ENCODE peak calls at places on chromosomes 7 and 10, in six cellular contexts. J is HepG2, I is stomach, G is HCT116, Y is upper lobe of left lung, D is K562. O is an unnamed sample.

GRCh38 chr7:30521532-30521931 is 16.9 kb upstream of the GGCT start:
- DNase-seq in J (no peak), I (no peak), G (no peak), Y (peak), D (peak), O (no peak)

GRCh38 chr7:141697211-141697871 is 4.6 kb downstream of the DENND11 start:
- DNase-seq in J (no peak), I (no peak), G (no peak), Y (no peak), D (no peak), O (no peak)

GRCh38 chr7:4240813-4241612 is 441.1 kb upstream of the FOXK1 start:
- DNase-seq in J (no peak), I (no peak), G (no peak), Y (no peak), D (no peak), O (no peak)

GRCh38 chr10:31340343-31340742 is 21.3 kb downstream of the ZEB1 start:
- DNase-seq in J (peak), I (no peak), G (no peak), Y (no peak), D (no peak), O (no peak)

GRCh38 chr7:147535619-147536200 is 1054.9 kb upstream of the C7orf33 start:
- DNase-seq in J (no peak), I (no peak), G (no peak), Y (no peak), D (no peak), O (no peak)

GRCh38 chr10:71406878-71407277 is 10.2 kb downstream of the CDH23 start:
- DNase-seq in J (no peak), I (no peak), G (no peak), Y (peak), D (no peak), O (no peak)

GRCh38 chr7:127207806-127208205 is 44.9 kb downstream of the GRM8 start:
- DNase-seq in J (no peak), I (no peak), G (no peak), Y (no peak), D (no peak), O (no peak)

GRCh38 chr10:129334326-129334725 is 132.7 kb upstream of the MGMT start:
- DNase-seq in J (no peak), I (no peak), G (no peak), Y (no peak), D (no peak), O (no peak)

GRCh38 chr7:137916980-137917645 is 70.3 kb upstream of the DGKI start:
- DNase-seq in J (no peak), I (no peak), G (no peak), Y (no peak), D (no peak), O (no peak)

GRCh38 chr10:43420369-43421200 is 11.6 kb upstream of the HNRNPF start:
- DNase-seq in J (peak), I (peak), G (no peak), Y (peak), D (peak), O (peak)
- TF ChIP-seq POLR2A in J (peak), I (peak), G (peak), Y (peak), D (peak), O (peak)

DNA sequence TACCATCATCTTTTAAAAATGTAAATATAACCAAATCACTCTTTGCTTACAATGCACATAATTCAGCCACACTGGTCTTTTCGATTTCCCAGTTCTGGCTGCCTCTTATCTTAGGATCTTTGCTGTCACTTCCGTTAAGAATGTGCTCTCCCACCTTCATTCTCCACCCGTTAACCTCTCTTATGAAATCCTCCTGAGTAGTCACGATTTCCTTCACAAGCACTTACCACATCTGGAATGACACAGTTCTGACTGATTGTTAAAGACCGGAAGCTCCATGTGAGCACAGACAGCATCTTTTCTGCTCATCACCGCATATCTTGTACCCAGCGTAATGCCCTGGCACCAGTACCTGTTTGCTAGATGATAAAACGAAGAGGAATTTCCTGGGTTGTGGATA is 84.3 kb downstream of the CUL2 start:
- DNase-seq in J (no peak), I (no peak), G (no peak), Y (no peak), D (peak), O (no peak)
- TF ChIP-seq POLR2AphosphoS5 in J (no peak), I (no peak), G (no peak), Y (no peak), D (no peak), O (no peak)

GRCh38 chr7:55018361-55019328 is at the start of gene EGFR:
- DNase-seq in J (no peak), I (peak), G (peak), Y (peak), D (no peak), O (peak)
- TF ChIP-seq POLR2A in J (no peak), I (no peak), G (no peak), Y (peak), D (no peak), O (no peak)

DNA sequence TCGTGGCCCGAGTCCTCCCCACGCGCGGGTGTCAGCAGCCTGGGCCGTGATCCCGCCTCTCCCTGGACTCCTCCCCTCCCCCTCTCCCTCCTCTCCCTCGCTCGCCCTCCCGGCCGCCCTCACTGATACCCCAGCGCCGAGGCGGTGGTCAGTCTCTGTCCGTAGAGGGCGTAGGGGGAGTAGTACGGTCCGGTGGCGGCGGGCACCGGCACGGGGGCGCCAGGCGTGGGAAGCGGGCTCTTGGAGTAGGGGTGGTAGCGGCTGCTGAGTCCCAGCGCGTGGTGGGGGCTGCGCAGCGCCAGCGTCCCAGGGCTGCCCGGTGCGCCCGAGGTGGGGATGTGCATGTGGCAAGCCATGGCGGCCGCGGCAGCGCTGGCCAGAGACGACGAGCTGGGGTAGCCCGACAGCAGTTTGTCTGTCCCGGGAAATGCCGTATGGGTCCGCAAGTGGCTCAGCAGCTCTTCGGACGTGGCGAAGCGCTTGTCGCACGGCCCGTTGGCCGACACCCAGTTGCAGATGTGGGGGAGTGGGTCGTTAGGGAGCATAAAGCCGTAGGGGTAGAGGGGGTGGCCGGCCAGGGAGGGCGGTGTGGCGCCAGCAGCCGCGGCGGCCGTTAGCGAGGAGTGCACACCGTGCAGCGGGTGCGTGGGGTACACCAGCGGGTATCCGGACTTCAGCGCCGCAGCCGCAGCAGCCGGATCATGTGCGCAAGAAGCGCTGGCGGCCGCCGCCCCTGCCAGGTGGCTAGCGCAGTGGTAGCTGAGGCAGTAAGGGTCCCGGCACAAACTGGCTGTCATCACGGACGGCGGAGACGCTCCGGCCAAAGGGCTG is 2.7 kb downstream of the ZNF503 start:
- DNase-seq in J (no peak), I (peak), G (no peak), Y (peak), D (no peak), O (no peak)
- TF ChIP-seq POLR2AphosphoS5 in J (no peak), I (no peak), G (no peak), Y (no peak), D (no peak), O (no peak)

DNA sequence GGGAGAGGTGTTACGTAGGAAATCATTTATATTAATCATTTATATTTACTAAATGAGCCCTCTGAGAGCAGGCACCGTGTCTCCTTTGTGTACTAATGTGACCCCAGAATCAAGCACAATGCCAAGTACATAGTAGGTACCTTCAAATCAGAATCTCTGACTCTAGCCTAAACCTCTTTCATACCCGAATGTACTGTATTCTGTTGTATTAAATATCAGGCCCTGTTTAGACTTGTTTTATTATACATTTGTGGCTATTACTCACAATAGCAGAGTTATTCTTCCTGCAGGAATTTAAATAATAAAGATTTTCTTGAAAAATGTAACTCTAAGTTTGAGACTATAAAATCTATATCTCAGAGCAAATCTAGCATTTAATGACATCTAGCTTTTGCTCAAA is 297.3 kb downstream of the EXOC4 start:
- DNase-seq in J (no peak), I (no peak), G (no peak), Y (no peak), D (no peak), O (no peak)
- TF ChIP-seq POLR2A in J (no peak), I (no peak), G (no peak), Y (no peak), D (no peak), O (no peak)

O was measured in breast epithelium.